ENCODE peak calls at places on chromosomes 12 and 14, in eight cellular contexts. J is stomach, K is K562, U is HepG2, E is H1, D is transverse colon, W is upper lobe of left lung, Q is sigmoid colon. O is an unnamed sample.

GRCh38 chr12:102388469-102388868 is 91.9 kb downstream of the IGF1 start:
- DNase-seq in J (no peak), K (no peak), U (peak; percentile 54), E (no peak), D (no peak), W (no peak), Q (no peak), O (no peak)

GRCh38 chr14:63039800-63040380 is 5.4 kb downstream of the KCNH5 start:
- DNase-seq in J (no peak), K (peak; percentile 3), U (peak; percentile 31), E (no peak), D (no peak), W (no peak), Q (no peak), O (no peak)

GRCh38 chr12:58346032-58346632 is 404.8 kb downstream of the ATP23 start:
- DNase-seq in J (no peak), K (peak; percentile 17), U (peak; percentile 4), E (no peak), D (no peak), W (no peak), Q (no peak), O (no peak)

GRCh38 chr12:94172031-94172430 is 23.7 kb downstream of the PLXNC1 start:
- DNase-seq in J (no peak), K (peak; percentile 73), U (peak; percentile 15), E (no peak), D (peak; percentile 24), W (peak; percentile 69), Q (no peak), O (no peak)

GRCh38 chr14:68781161-68782021 is 11.5 kb downstream of the ZFP36L1 start:
- DNase-seq in J (peak; percentile 72), K (peak; percentile 77), U (no peak), E (no peak), D (peak; percentile 64), W (peak; percentile 21), Q (peak; percentile 68), O (no peak)

GRCh38 chr12:62802981-62803380 is 132.0 kb downstream of the PPM1H start:
- DNase-seq in J (no peak), K (peak; percentile 18), U (no peak), E (no peak), D (no peak), W (no peak), Q (no peak), O (no peak)

GRCh38 chr14:99273025-99273723 is 1.2 kb upstream of the BCL11B start:
- DNase-seq in J (peak; percentile 26), K (no peak), U (peak; percentile 16), E (peak; percentile 89), D (peak; percentile 63), W (no peak), Q (no peak), O (no peak)

GRCh38 chr12:101485015-101485414 is 9.9 kb downstream of the SPIC start:
- DNase-seq in J (no peak), K (no peak), U (no peak), E (no peak), D (no peak), W (no peak), Q (no peak), O (no peak)

GRCh38 chr12:13255792-13256704 is 59.5 kb downstream of the EMP1 start:
- DNase-seq in J (peak; percentile 93), K (peak; percentile 89), U (peak; percentile 83), E (peak; percentile 99), D (peak; percentile 94), W (peak; percentile 94), Q (peak; percentile 97), O (peak; percentile 97)

GRCh38 chr14:36505193-36505815 is 14.7 kb downstream of the NKX2-1 start:
- DNase-seq in J (no peak), K (no peak), U (no peak), E (no peak), D (no peak), W (peak; percentile 68), Q (no peak), O (no peak)

GRCh38 chr12:100668939-100669536 is 95.6 kb downstream of the GAS2L3 start:
- DNase-seq in J (peak; percentile 75), K (peak; percentile 71), U (peak; percentile 66), E (peak; percentile 91), D (peak; percentile 80), W (peak; percentile 69), Q (no peak), O (no peak)

DNA sequence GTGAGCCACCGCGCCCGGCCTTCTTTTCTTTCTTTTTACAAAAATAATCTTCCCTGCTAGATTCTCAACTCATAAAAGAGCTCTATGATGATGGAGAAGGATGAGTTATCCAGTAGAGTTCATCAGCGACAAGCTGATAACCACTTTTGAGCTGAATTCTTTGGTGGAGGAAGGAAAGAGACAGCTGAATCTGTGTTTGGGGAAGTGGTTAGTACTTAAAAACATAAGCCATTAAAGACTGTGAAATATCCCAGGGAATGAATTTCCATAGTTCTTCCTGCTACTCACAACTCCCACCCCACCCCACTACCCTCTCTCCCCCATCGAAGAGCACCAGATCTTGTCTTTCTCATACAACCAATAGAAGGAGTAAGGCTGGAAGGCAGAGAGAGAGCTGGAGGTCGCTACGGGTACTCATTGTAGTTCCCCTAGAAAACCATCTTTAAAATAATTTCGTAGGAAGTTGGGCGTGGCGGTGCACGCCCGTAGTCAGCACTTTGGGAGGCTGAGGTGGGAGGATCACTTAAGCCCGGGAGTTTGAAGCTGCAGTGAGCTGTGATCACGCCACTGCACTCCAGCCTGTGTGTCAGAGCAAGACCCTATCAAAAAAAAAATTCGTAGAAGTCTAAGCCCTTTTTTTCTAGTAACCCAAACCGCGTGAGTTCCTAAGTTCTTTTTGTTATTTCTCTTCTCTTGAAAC is 640 bp upstream of the ESPL1 start:
- DNase-seq in J (no peak), K (peak; percentile 81), U (no peak), E (no peak), D (no peak), W (no peak), Q (no peak), O (no peak)
- TF ChIP-seq POLR2A in J (no peak), K (no peak), U (no peak), E (no peak), D (no peak), W (no peak), Q (no peak), O (no peak)

GRCh38 chr12:103748002-103748401 is 93.0 kb downstream of the NT5DC3 start:
- DNase-seq in J (no peak), K (no peak), U (no peak), E (no peak), D (no peak), W (no peak), Q (no peak), O (no peak)

GRCh38 chr12:103755425-103755824 is 85.6 kb downstream of the NT5DC3 start:
- DNase-seq in J (no peak), K (no peak), U (no peak), E (no peak), D (no peak), W (no peak), Q (no peak), O (no peak)

GRCh38 chr12:103751600-103751999 is 89.4 kb downstream of the NT5DC3 start:
- DNase-seq in J (no peak), K (no peak), U (no peak), E (no peak), D (no peak), W (no peak), Q (no peak), O (no peak)

GRCh38 chr12:103748875-103749274 is 92.2 kb downstream of the NT5DC3 start:
- DNase-seq in J (no peak), K (no peak), U (no peak), E (no peak), D (no peak), W (no peak), Q (no peak), O (no peak)

DNA sequence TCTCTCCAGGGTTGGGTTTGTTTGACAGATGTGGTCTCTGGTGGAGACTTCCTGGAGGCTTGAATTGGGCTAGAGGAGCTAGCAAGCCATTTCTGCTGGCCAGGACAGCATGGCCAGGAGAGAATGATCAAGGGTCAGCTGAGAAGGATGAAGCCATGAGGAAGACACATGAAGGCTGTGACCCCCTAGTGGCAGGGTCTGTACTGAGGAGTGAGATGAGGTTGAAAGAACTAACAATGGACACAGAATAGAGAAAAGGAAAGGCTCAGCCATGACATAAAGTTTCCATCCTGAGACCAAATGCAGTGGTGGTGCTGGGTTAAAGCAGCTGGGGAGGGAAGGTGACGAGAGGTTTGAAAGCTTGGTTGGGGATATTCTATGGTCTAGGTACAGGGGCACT is 89.9 kb downstream of the NT5DC3 start:
- DNase-seq in J (no peak), K (peak; percentile 27), U (no peak), E (no peak), D (no peak), W (no peak), Q (no peak), O (no peak)
- TF ChIP-seq POLR2AphosphoS5 in J (no peak), K (no peak), U (no peak), E (no peak), D (no peak), W (no peak), Q (peak; percentile 17), O (no peak)

DNA sequence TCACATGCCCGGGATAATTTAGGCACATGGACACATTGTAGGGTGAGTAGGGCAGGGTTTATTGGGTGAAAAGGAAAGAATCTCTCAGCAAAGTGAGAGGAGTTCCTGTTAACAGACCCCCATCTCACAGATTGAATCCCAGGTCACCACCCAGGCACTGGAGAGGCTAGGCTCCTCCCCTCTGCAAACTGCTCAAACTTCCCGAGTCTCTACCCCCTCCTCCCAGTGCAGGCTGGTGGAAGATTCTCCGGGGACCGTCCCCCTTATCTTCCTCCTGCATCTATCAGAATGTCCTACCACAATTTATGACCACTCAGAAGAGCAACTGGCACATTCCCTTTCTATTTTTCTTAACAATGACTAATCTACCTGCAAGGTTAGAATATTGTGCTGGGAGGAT is 126.0 kb downstream of the NTF3 start:
- DNase-seq in J (no peak), K (no peak), U (no peak), E (peak; percentile 28), D (no peak), W (no peak), Q (no peak), O (peak; percentile 89)
- TF ChIP-seq EP300 in J (no peak), K (no peak), U (no peak), E (no peak), D (no peak), W (no peak), Q (no peak), O (no peak)

GRCh38 chr14:75009176-75009575 is 6.5 kb downstream of the EIF2B2 start:
- DNase-seq in J (no peak), K (no peak), U (no peak), E (no peak), D (no peak), W (no peak), Q (no peak), O (no peak)
- TF ChIP-seq POLR2A in J (no peak), K (no peak), U (no peak), E (no peak), D (no peak), W (no peak), Q (no peak), O (no peak)

GRCh38 chr12:11656550-11656949 is 7.1 kb downstream of the ETV6 start:
- DNase-seq in J (no peak), K (no peak), U (no peak), E (no peak), D (no peak), W (peak; percentile 51), Q (no peak), O (no peak)
- TF ChIP-seq POLR2AphosphoS5 in J (no peak), K (no peak), U (no peak), E (no peak), D (no peak), W (no peak), Q (no peak), O (no peak)